ENCODE peak calls at places on chromosomes 11 and 22, in five cellular contexts. J is keratinocyte; B is HCT116; E is ovary; Y is effector memory CD4-positive, alpha-beta T cell. A is an unnamed sample. For H3K9me3, the result is how much of the 10 kb centered on the place peaks cover.

GRCh38 chr11:119536801-119537200 is 113.8 kb upstream of the THY1 start:
- DNase-seq in J (no peak), E (no peak), Y (no peak), B (no peak), A (no peak)

GRCh38 chr11:84212467-84213390 is 926.6 kb upstream of the CCDC90B start:
- DNase-seq in J (no peak), E (no peak), B (no peak), Y (no peak), A (no peak)

GRCh38 chr11:65417702-65418430 is 4.7 kb upstream of the NEAT1 start:
- DNase-seq in J (no peak), Y (no peak), E (peak), B (no peak), A (no peak)

GRCh38 chr11:69531071-69531716 is 49.7 kb downstream of the LINC01488 start:
- DNase-seq in J (no peak), B (no peak), E (no peak), Y (no peak), A (peak)

GRCh38 chr11:75574698-75575265 is 12.7 kb downstream of the SERPINH1 start:
- DNase-seq in B (no peak), J (no peak), Y (no peak), E (peak), A (no peak)

GRCh38 chr11:17739945-17740338 is 5.4 kb downstream of the KCNC1 start:
- DNase-seq in J (no peak), B (no peak), Y (no peak), E (no peak), A (no peak)

GRCh38 chr11:75499423-75500305 is 26.1 kb downstream of the GDPD5 start:
- DNase-seq in B (no peak), E (peak), Y (no peak), J (no peak), A (peak)

GRCh38 chr11:19606856-19607655 is 105.6 kb upstream of the NAV2 start:
- DNase-seq in E (no peak), B (no peak), J (no peak), Y (no peak), A (no peak)

GRCh38 chr11:69044111-69045013 is 4.4 kb upstream of the TPCN2 start:
- DNase-seq in E (peak), B (peak), Y (no peak), J (no peak), A (peak)

GRCh38 chr11:86719781-86720463 is 47.5 kb upstream of the ME3 start:
- DNase-seq in E (no peak), J (peak), B (no peak), Y (no peak), A (peak)

GRCh38 chr11:10561947-10562346 is 6.5 kb downstream of the LYVE1 start:
- DNase-seq in Y (no peak), E (no peak), B (no peak), J (no peak), A (no peak)

GRCh38 chr11:67345949-67346819 is 7.2 kb downstream of the POLD4 start:
- DNase-seq in B (peak), J (no peak), E (no peak), Y (no peak), A (peak)

DNA sequence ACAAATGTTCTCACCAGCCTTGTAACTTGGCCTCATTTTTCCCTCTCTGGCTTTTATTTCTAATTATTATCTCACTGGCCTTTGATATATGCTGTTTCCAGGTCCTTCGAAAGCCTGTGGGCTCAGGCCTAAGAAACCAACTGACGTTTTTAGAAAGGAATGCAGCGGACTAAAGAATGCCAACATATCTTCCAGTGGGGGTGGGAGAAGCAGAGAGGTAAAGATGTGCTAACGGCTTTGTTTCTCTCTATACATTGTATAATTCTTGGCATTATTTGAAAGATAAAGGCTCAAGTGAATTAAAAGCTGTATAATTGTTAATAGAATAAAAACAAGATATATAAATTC is 28.2 kb downstream of the OR6Q1 start:
- DNase-seq in Y (no peak), J (peak), E (no peak), B (no peak), A (peak)
- H3K27ac ChIP-seq in Y (no peak), J (peak), E (no peak), B (no peak), A (peak)

DNA sequence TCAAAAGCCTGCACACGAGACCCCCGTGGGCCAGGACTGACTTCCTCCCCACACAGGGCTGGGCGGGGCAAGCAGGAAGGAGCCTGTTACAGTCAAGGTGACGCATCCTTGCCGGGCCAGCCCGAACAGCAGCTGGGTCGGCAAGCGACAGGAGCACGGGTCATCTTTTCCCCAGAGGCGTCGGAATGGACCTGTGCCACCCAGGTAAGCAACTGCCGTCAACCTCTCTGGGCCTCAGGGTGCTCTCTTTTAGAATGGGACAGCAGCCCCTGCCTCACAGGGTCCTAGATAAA is at the start of gene CYTH4:
- DNase-seq in J (no peak), E (no peak), B (no peak), Y (peak), A (no peak)
- H3K4me3 ChIP-seq in J (no peak), E (no peak), B (peak), Y (peak), A (no peak)

DNA sequence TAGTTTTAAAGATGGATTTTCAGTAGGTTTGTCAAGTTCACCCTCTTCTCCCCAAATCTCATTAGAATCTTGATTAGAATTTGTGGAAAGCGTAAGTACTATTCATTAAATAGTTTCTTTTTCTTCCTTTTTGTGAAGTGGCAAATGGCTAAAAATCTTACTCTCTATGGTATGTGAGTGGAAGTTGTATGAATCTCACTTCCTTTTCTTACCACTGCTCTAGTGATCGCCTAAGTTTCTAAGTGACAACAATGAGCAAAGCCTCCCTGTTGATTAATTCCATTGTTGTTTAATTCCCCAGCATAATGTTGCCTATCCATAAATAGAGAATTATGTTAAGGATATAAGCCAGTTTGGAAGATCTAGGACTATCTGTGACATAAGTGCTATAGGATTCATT is 82.7 kb downstream of the PGR start:
- DNase-seq in B (no peak), J (no peak), E (no peak), Y (no peak), A (no peak)
- H3K9me3 ChIP-seq in B (under half), J (under half), E (under half), Y (under half), A (under half)

GRCh38 chr11:74284466-74284865 is 27.0 kb downstream of the P4HA3 start:
- DNase-seq in B (no peak), J (no peak), E (no peak), Y (no peak), A (no peak)

GRCh38 chr11:74283580-74284180 is 27.8 kb downstream of the P4HA3 start:
- DNase-seq in J (no peak), E (no peak), Y (no peak), B (no peak), A (no peak)

GRCh38 chr11:74282863-74283484 is 28.5 kb downstream of the P4HA3 start:
- DNase-seq in E (no peak), J (no peak), B (no peak), Y (no peak), A (no peak)

GRCh38 chr11:74280494-74280893 is 30.9 kb downstream of the P4HA3 start:
- DNase-seq in J (no peak), B (no peak), Y (no peak), E (no peak), A (no peak)

DNA sequence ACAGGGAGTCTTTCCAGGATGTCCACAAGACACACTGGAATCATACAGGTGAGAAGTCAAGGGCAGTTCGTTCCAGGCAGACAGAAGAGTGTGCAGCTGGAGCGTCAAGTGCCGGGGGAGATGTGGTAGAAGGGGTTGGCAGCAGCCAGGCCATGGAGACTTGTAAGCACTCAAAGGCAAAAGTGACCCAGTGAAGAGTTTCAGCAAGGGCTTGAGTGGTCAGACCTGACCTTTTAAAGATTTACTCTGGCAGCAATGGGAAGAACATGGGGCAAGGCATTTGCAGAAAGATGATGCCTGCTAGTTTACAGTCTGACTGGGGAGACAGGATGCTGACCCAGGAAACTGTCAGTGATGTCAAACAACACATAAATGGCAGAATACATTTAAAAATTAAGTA is 29.0 kb downstream of the P4HA3 start:
- DNase-seq in B (no peak), J (no peak), E (no peak), Y (no peak), A (no peak)
- H3K27ac ChIP-seq in B (no peak), J (no peak), E (no peak), Y (no peak), A (no peak)

GRCh38 chr11:78549624-78550409 is 24.8 kb downstream of the NARS2 start:
- DNase-seq in Y (no peak), E (no peak), B (no peak), J (no peak), A (no peak)
- H3K4me3 ChIP-seq in Y (no peak), E (no peak), B (no peak), J (no peak), A (no peak)

GRCh38 chr11:1178906-1179305 is 21.2 kb downstream of the MUC5AC start:
- DNase-seq in J (no peak), B (no peak), E (no peak), Y (no peak), A (no peak)
- H3K9me3 ChIP-seq in J (under half), B (under half), E (under half), Y (under half), A (under half)